ENCODE peak calls at places on chromosomes 13 and 19, in four cellular contexts. V is K562, N is GM12878, D is HepG2. C is an unnamed sample.

GRCh38 chr13:110536006-110536693 is 25.4 kb downstream of the RAB20 start:
- DNase-seq in V (no peak), D (no peak), N (no peak), C (no peak)

GRCh38 chr19:35642798-35643254 is 1.3 kb downstream of the ETV2 start:
- DNase-seq in N (no peak), V (no peak), D (no peak), C (no peak)

GRCh38 chr13:47903836-47904235 is 97.2 kb downstream of the SUCLA2 start:
- DNase-seq in V (no peak), N (no peak), D (no peak), C (no peak)

GRCh38 chr19:33580645-33581037 is 41.1 kb upstream of the CHST8 start:
- DNase-seq in N (no peak), D (no peak), V (no peak), C (no peak)

GRCh38 chr13:83547043-83547442 is 335.2 kb downstream of the SLITRK1 start:
- DNase-seq in N (no peak), V (no peak), D (no peak), C (no peak)

GRCh38 chr19:12611361-12611699 is 610 bp downstream of the ZNF791 start:
- DNase-seq in D (peak; percentile 70), N (no peak), V (no peak), C (peak; percentile 75)

GRCh38 chr13:81395368-81395767 is 1054.4 kb upstream of the SPRY2 start:
- DNase-seq in N (no peak), V (peak; percentile 20), D (no peak), C (no peak)

GRCh38 chr19:57110592-57111328 is 9.0 kb upstream of the USP29 start:
- DNase-seq in D (no peak), V (no peak), N (no peak), C (no peak)

GRCh38 chr13:100100115-100100879 is 11.4 kb downstream of the PCCA start:
- DNase-seq in N (no peak), V (no peak), D (peak; percentile 71), C (peak; percentile 19)

GRCh38 chr19:45601115-45601514 is 897 bp downstream of the GPR4 start:
- DNase-seq in N (no peak), D (no peak), V (no peak), C (no peak)

GRCh38 chr19:56727731-56728130 is 56.2 kb upstream of the ZNF835 start:
- DNase-seq in D (no peak), N (no peak), V (no peak), C (no peak)

GRCh38 chr19:19873381-19873780 is 7.7 kb downstream of the ZNF253 start:
- DNase-seq in N (no peak), D (no peak), V (no peak), C (no peak)

GRCh38 chr19:52993342-52994178 is 20.2 kb upstream of the ERVV-1 start:
- DNase-seq in N (no peak), V (peak; percentile 89), D (no peak), C (peak; percentile 13)

GRCh38 chr19:50300814-50301606 is 28.2 kb downstream of the KCNC3 start:
- DNase-seq in D (peak; percentile 48), V (no peak), N (no peak), C (peak; percentile 81)

GRCh38 chr19:47619763-47620162 is 10.8 kb downstream of the BICRA start:
- DNase-seq in D (peak; percentile 58), N (no peak), V (peak; percentile 19), C (no peak)
- H3K27ac ChIP-seq in D (peak overlapping the region; percentile 52), N (no peak overlapping the region), V (no peak overlapping the region), C (no peak overlapping the region)

GRCh38 chr19:48806518-48806817 is 4.4 kb downstream of the BCAT2 start:
- DNase-seq in D (no peak), V (peak; percentile 54), N (no peak), C (no peak)
- TF ChIP-seq POLR2AphosphoS2 in D (no peak), V (no peak), N (no peak), C (no peak)

GRCh38 chr13:46058268-46058667 is 5.7 kb upstream of the ZC3H13 start:
- DNase-seq in D (no peak), N (no peak), V (no peak), C (no peak)
- TF ChIP-seq RAD21 in D (no peak), N (no peak), V (no peak), C (no peak)

GRCh38 chr13:114047358-114047881 is 73.5 kb upstream of the C13orf46 start:
- DNase-seq in N (peak; percentile 74), D (no peak), V (peak; percentile 19), C (no peak)
- H3K27ac ChIP-seq in N (peak overlapping the region; percentile 17), D (no peak overlapping the region), V (peak overlapping the region; percentile 27), C (peak overlapping the region; percentile 43)

GRCh38 chr13:46749951-46750350 is 47.0 kb downstream of the ESD start:
- DNase-seq in N (no peak), V (no peak), D (no peak), C (no peak)

GRCh38 chr13:46754812-46755211 is 42.1 kb downstream of the ESD start:
- DNase-seq in D (no peak), N (no peak), V (no peak), C (no peak)

GRCh38 chr13:46753917-46754316 is 43.0 kb downstream of the ESD start:
- DNase-seq in N (no peak), D (no peak), V (no peak), C (no peak)

GRCh38 chr13:46753137-46753536 is 43.8 kb downstream of the ESD start:
- DNase-seq in N (no peak), D (peak; percentile 66), V (no peak), C (no peak)

GRCh38 chr13:46751811-46752635 is 44.9 kb downstream of the ESD start:
- DNase-seq in V (no peak), D (no peak), N (peak; percentile 45), C (no peak)
- TF ChIP-seq POLR2AphosphoS2 in V (no peak), D (no peak), N (no peak), C (no peak)